ENCODE peak calls at places on chromosomes 7 and 10, in six cellular contexts. R is tibial nerve, B is Peyer's patch, M is right lobe of liver, O is glutamatergic neuron, T is mesothelial cell of epicardium. X is an unnamed sample.

GRCh38 chr7:120993575-120994191 is 5.2 kb downstream of the CPED1 start:
- DNase-seq in R (no peak), B (no peak), M (no peak), O (no peak), T (no peak), X (no peak)

GRCh38 chr7:6279341-6279740 is 6.9 kb upstream of the CYTH3 start:
- DNase-seq in R (no peak), B (no peak), M (no peak), O (no peak), T (no peak), X (no peak)

GRCh38 chr7:31688347-31688746 is 1.3 kb downstream of the PPP1R17 start:
- DNase-seq in R (no peak), B (peak; percentile 44), M (no peak), O (no peak), T (no peak), X (no peak)

GRCh38 chr10:75982611-75983369 is 551.4 kb downstream of the LRMDA start:
- DNase-seq in R (no peak), B (no peak), M (no peak), O (no peak), T (no peak), X (no peak)

GRCh38 chr10:112816033-112816430 is 134.0 kb upstream of the TCF7L2 start:
- DNase-seq in R (no peak), B (no peak), M (no peak), O (no peak), T (no peak), X (no peak)

GRCh38 chr7:82600601-82601000 is 157.0 kb upstream of the CACNA2D1 start:
- DNase-seq in R (no peak), B (no peak), M (no peak), O (no peak), T (no peak), X (no peak)

GRCh38 chr10:83605783-83606182 is 533.5 kb upstream of the GHITM start:
- DNase-seq in R (no peak), B (no peak), M (no peak), O (no peak), T (no peak), X (no peak)

GRCh38 chr7:27154901-27155815 is 1.3 kb downstream of the HOXA7 start:
- DNase-seq in R (no peak), B (peak; percentile 17), M (peak; percentile 28), O (no peak), T (peak; percentile 57), X (no peak)

GRCh38 chr10:33310853-33311252 is 23.6 kb downstream of the NRP1 start:
- DNase-seq in R (no peak), B (no peak), M (no peak), O (no peak), T (no peak), X (no peak)

GRCh38 chr7:107996072-107996824 is 6.7 kb downstream of the LAMB1 start:
- DNase-seq in R (no peak), B (no peak), M (no peak), O (no peak), T (no peak), X (no peak)

GRCh38 chr7:79504607-79505389 is 51.3 kb upstream of the MAGI2 start:
- DNase-seq in R (no peak), B (no peak), M (no peak), O (no peak), T (no peak), X (no peak)

GRCh38 chr7:108109216-108109908 is 20.8 kb downstream of the LAMB4 start:
- DNase-seq in R (no peak), B (no peak), M (no peak), O (no peak), T (no peak), X (no peak)

GRCh38 chr10:29158066-29158465 is 130.8 kb upstream of the LYZL1 start:
- DNase-seq in R (no peak), B (no peak), M (no peak), O (no peak), T (no peak), X (no peak)

GRCh38 chr10:1346201-1346600 is 290.0 kb downstream of the WDR37 start:
- DNase-seq in R (no peak), B (no peak), M (no peak), O (no peak), T (no peak), X (no peak)

GRCh38 chr7:42745357-42746022 is 166.4 kb downstream of the C7orf25 start:
- DNase-seq in R (peak; percentile 61), B (no peak), M (no peak), O (peak; percentile 78), T (no peak), X (peak; percentile 48)

GRCh38 chr10:1368772-1369171 is 312.6 kb downstream of the WDR37 start:
- DNase-seq in R (no peak), B (peak; percentile 30), M (no peak), O (peak; percentile 68), T (peak; percentile 62), X (peak; percentile 64)

GRCh38 chr7:5501465-5501864 is 77.8 kb upstream of the TNRC18 start:
- DNase-seq in R (no peak), B (no peak), M (no peak), O (no peak), T (no peak), X (no peak)

GRCh38 chr7:151320263-151320845 is 21.3 kb upstream of the NUB1 start:
- DNase-seq in R (no peak), B (no peak), M (peak; percentile 29), O (no peak), T (no peak), X (no peak)

GRCh38 chr7:124765401-124766352 is at the start of gene GPR37:
- DNase-seq in R (no peak), B (no peak), M (peak; percentile 83), O (peak; percentile 75), T (peak; percentile 83), X (peak; percentile 66)

GRCh38 chr10:57015595-57016303 is 654.7 kb upstream of the ZWINT start:
- DNase-seq in R (no peak), B (no peak), M (no peak), O (no peak), T (no peak), X (no peak)

GRCh38 chr7:1536105-1536767 is 5.7 kb downstream of the MAFK start:
- DNase-seq in R (no peak), B (no peak), M (peak; percentile 47), O (no peak), T (no peak), X (no peak)

GRCh38 chr10:1367938-1368697 is 311.9 kb downstream of the WDR37 start:
- DNase-seq in R (no peak), B (no peak), M (no peak), O (no peak), T (no peak), X (no peak)

GRCh38 chr7:98464558-98464940 is 63.7 kb upstream of the BAIAP2L1 start:
- DNase-seq in R (no peak), B (no peak), M (no peak), O (no peak), T (no peak), X (no peak)

GRCh38 chr7:156950381-156950858 is 908 bp downstream of the NOM1 start:
- DNase-seq in R (no peak), B (no peak), M (no peak), O (no peak), T (no peak), X (no peak)

GRCh38 chr10:21516270-21517131 is 9.0 kb downstream of the SKIDA1 start:
- DNase-seq in R (no peak), B (no peak), M (peak; percentile 71), O (peak; percentile 77), T (peak; percentile 57), X (peak; percentile 68)

GRCh38 chr10:67696029-67696428 is at the start of gene CTNNA3:
- DNase-seq in R (no peak), B (no peak), M (no peak), O (no peak), T (no peak), X (no peak)

GRCh38 chr7:125406111-125406510 is 476.5 kb upstream of the POT1 start:
- DNase-seq in R (no peak), B (no peak), M (no peak), O (no peak), T (no peak), X (no peak)

GRCh38 chr7:36306722-36307121 is 82.9 kb upstream of the ANLN start:
- DNase-seq in R (no peak), B (no peak), M (no peak), O (no peak), T (no peak), X (no peak)

GRCh38 chr7:101538596-101539459 is 90.3 kb downstream of the MYL10 start:
- DNase-seq in R (peak; percentile 35), B (peak; percentile 37), M (peak; percentile 76), O (peak; percentile 83), T (peak; percentile 79), X (peak; percentile 84)

GRCh38 chr10:72126184-72126871 is 38.0 kb upstream of the SPOCK2 start:
- DNase-seq in R (no peak), B (no peak), M (no peak), O (no peak), T (no peak), X (no peak)
- TF ChIP-seq CTCF in R (peak; percentile 42), B (no peak), M (peak; percentile 51), O (peak; percentile 37), T (no peak), X (no peak)

GRCh38 chr7:38283809-38284208 is 10.4 kb upstream of the TARP start:
- DNase-seq in R (no peak), B (no peak), M (no peak), O (no peak), T (no peak), X (no peak)
- TF ChIP-seq CTCF in R (no peak), B (no peak), M (no peak), O (no peak), T (no peak), X (no peak)

DNA sequence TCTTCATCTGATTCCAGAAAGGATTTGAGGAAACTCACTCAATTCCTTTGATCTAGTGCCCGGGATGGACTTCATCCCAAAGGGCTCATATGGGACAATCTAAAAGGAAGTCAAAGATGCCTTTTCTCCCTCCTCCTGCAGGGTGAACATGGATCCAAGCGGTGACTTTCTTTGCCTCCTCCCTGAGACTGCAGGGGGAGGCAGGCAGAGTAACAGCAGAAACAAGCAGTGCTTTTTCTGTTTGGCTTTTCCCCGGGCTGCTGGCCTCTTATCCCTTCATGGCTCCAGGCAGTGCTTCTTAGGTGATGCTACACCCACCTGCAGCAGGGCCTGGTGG is 10.0 kb upstream of the DNMBP start:
- DNase-seq in R (no peak), B (no peak), M (no peak), O (no peak), T (no peak), X (no peak)
- TF ChIP-seq CTCF in R (no peak), B (no peak), M (no peak), O (no peak), T (no peak), X (no peak)

DNA sequence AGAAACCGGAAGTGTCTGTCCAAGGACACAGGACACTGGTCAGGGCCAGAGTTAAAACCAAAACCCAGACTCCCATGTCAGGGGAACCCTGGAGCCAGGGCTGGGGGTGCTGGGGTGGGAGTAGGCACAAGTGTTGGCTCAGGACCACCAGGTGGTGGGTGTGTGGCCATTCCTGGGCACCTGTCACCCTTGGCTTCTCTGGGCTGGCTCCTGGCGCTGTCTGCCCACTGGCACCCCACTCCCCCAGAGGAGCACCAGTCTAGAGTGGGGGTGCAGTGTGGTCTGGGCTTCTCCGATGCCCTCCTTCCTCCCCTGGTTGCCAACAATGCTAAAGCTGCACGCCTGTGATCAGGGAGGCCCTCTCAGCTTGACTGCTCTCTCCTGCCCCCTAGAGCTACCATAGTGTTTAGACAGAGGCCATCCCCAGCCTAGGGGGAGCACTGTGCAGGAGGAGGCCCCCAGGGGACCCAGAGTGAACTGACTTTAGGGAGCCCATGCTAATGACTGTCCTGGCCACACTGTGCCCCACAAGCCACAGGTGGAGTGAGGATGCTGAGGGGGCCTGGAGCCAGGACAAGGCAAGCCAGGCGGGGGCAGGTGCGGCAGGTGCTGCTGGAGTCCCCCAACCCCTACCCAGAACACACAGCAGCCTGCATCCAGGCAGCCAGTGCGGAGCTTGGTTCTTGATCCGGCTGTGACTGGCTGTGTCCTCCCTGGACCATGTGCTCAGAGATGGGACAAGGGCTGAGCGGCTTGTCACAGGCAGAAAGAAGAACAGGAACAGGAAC is 11.0 kb downstream of the RASGEF1A start:
- DNase-seq in R (no peak), B (peak; percentile 25), M (no peak), O (peak; percentile 66), T (no peak), X (peak; percentile 63)
- TF ChIP-seq CTCF in R (peak; percentile 35), B (no peak), M (peak; percentile 32), O (peak; percentile 48), T (peak; percentile 19), X (peak; percentile 48)